ENCODE peak calls at places on chromosomes 4 and X, in five cellular contexts. One of them, this sample, is unnamed. For H3K4me1, the result is how much of the 10 kb centered on the place peaks cover.

GRCh38 chrX:103540145-103540544 is 20.9 kb upstream of the RAB40A start:
- DNase-seq in trophoblast cell: no peak
- DNase-seq in H1: no peak
- DNase-seq in H9: no peak
- DNase-seq in neuronal stem cell: no peak
- DNase-seq in this sample: peak

GRCh38 chr4:120991885-120992284 is 69.4 kb upstream of the PRDM5 start:
- DNase-seq in H9: no peak
- DNase-seq in trophoblast cell: peak
- DNase-seq in H1: no peak
- DNase-seq in neuronal stem cell: no peak
- DNase-seq in this sample: no peak

GRCh38 chrX:103063918-103064434 is at the start of gene BEX1:
- DNase-seq in H1: peak
- DNase-seq in H9: peak
- DNase-seq in trophoblast cell: no peak
- DNase-seq in neuronal stem cell: peak
- DNase-seq in this sample: peak

GRCh38 chr4:40199999-40200880 is 3.4 kb downstream of the RHOH start:
- DNase-seq in H9: no peak
- DNase-seq in neuronal stem cell: no peak
- DNase-seq in H1: no peak
- DNase-seq in trophoblast cell: peak
- DNase-seq in this sample: peak

GRCh38 chr4:140710784-140711622 is 45.2 kb downstream of the TBC1D9 start:
- DNase-seq in neuronal stem cell: no peak
- DNase-seq in H1: no peak
- DNase-seq in trophoblast cell: no peak
- DNase-seq in H9: no peak
- DNase-seq in this sample: no peak

GRCh38 chrX:94435799-94436198 is 761.8 kb downstream of the FAM133A start:
- DNase-seq in neuronal stem cell: no peak
- DNase-seq in H9: no peak
- DNase-seq in trophoblast cell: peak
- DNase-seq in H1: no peak
- DNase-seq in this sample: no peak

GRCh38 chrX:119694601-119695534 is 1.9 kb upstream of the SEPTIN6 start:
- DNase-seq in H1: peak
- DNase-seq in H9: peak
- DNase-seq in trophoblast cell: no peak
- DNase-seq in neuronal stem cell: no peak
- DNase-seq in this sample: peak

GRCh38 chr4:2793578-2793919 is 664 bp downstream of the SH3BP2 start:
- DNase-seq in H9: peak
- DNase-seq in H1: no peak
- DNase-seq in neuronal stem cell: no peak
- DNase-seq in trophoblast cell: peak
- DNase-seq in this sample: peak

GRCh38 chr4:151865327-151865726 is 104.5 kb upstream of the GATB start:
- DNase-seq in H1: no peak
- DNase-seq in neuronal stem cell: no peak
- DNase-seq in trophoblast cell: no peak
- DNase-seq in H9: no peak
- DNase-seq in this sample: no peak

GRCh38 chr4:115113382-115114106 is at the start of gene NDST4:
- DNase-seq in trophoblast cell: no peak
- DNase-seq in H9: no peak
- DNase-seq in neuronal stem cell: peak
- DNase-seq in H1: no peak
- DNase-seq in this sample: peak

GRCh38 chrX:87805829-87806490 is 288.4 kb downstream of the KLHL4 start:
- DNase-seq in H1: no peak
- DNase-seq in trophoblast cell: no peak
- DNase-seq in neuronal stem cell: no peak
- DNase-seq in H9: no peak
- DNase-seq in this sample: peak

GRCh38 chr4:140296871-140297570 is 76.4 kb upstream of the SCOC start:
- DNase-seq in neuronal stem cell: no peak
- DNase-seq in H1: no peak
- DNase-seq in H9: no peak
- DNase-seq in trophoblast cell: no peak
- DNase-seq in this sample: peak

GRCh38 chrX:103791826-103792458 is 15.3 kb downstream of the PLP1 start:
- DNase-seq in neuronal stem cell: no peak
- DNase-seq in H1: no peak
- DNase-seq in H9: no peak
- DNase-seq in trophoblast cell: no peak
- DNase-seq in this sample: no peak

GRCh38 chr4:150525321-150525868 is 56.6 kb upstream of the MAB21L2 start:
- DNase-seq in H9: no peak
- DNase-seq in H1: no peak
- DNase-seq in neuronal stem cell: no peak
- DNase-seq in trophoblast cell: no peak
- DNase-seq in this sample: no peak

GRCh38 chr4:44326716-44327115 is 121.9 kb downstream of the KCTD8 start:
- DNase-seq in neuronal stem cell: no peak
- DNase-seq in H1: no peak
- DNase-seq in trophoblast cell: no peak
- DNase-seq in H9: no peak
- DNase-seq in this sample: no peak

GRCh38 chr4:108336076-108336475 is 167.3 kb upstream of the LEF1 start:
- DNase-seq in H9: no peak
- DNase-seq in neuronal stem cell: no peak
- DNase-seq in trophoblast cell: peak
- DNase-seq in H1: no peak
- DNase-seq in this sample: peak

GRCh38 chr4:108337923-108338322 is 169.2 kb upstream of the LEF1 start:
- DNase-seq in trophoblast cell: no peak
- DNase-seq in neuronal stem cell: no peak
- DNase-seq in H1: no peak
- DNase-seq in H9: no peak
- DNase-seq in this sample: peak

GRCh38 chr4:108331905-108332632 is 163.3 kb upstream of the LEF1 start:
- DNase-seq in H1: no peak
- DNase-seq in trophoblast cell: no peak
- DNase-seq in H9: no peak
- DNase-seq in neuronal stem cell: no peak
- DNase-seq in this sample: peak

GRCh38 chr4:108335081-108335480 is 166.3 kb upstream of the LEF1 start:
- DNase-seq in H1: no peak
- DNase-seq in neuronal stem cell: peak
- DNase-seq in H9: no peak
- DNase-seq in trophoblast cell: no peak
- DNase-seq in this sample: no peak

GRCh38 chr4:108333353-108333920 is 164.7 kb upstream of the LEF1 start:
- DNase-seq in trophoblast cell: no peak
- DNase-seq in H9: no peak
- DNase-seq in H1: no peak
- DNase-seq in neuronal stem cell: no peak
- DNase-seq in this sample: no peak
- H2BK12ac ChIP-seq in trophoblast cell: no peak
- H2BK12ac ChIP-seq in H9: no peak
- H2BK12ac ChIP-seq in H1: no peak
- H2BK12ac ChIP-seq in neuronal stem cell: no peak
- H2BK12ac ChIP-seq in this sample: peak

DNA sequence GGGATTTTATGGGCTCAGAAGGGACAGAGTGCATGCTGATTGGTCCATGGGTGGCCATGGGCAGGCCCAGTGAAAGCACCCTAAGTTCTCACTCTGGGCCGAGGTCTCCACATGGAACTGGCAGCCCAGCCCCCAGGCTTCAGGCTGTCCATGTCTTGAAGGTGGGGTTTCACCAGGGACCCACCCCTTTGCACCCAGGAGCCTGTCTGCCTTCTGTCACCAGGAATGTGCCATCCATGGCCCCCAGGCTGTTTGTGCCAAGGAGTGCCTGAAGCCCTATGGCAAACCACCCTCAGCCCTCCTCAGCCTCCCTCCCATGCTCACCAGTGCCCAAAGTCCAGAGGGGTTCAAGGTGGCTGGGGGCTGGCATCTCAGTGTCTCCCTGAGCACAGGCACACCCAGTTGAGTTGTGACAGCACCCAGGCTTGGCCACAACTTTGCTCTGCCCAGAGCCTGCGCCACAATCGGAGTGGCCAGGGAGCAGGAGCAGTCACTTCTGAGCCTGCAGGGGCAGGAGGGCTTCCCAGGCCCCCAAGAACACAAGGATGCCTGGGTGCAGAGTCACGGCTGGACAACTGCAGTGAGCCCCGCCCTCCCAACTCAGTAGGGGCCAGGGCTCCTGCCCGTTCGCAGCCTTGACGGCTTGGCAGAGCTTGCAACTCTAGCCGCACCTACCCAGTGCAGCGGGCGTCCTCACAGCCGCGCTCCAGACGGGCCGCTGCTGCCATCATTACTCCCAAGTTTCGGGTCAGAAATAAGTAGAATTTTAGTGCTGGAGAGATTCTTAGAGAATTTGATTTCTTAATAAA is 185.3 kb upstream of the NUDT6 start:
- DNase-seq in H9: no peak
- DNase-seq in H1: no peak
- DNase-seq in neuronal stem cell: no peak
- DNase-seq in trophoblast cell: no peak
- DNase-seq in this sample: no peak
- H2AK5ac ChIP-seq in H9: no peak
- H2AK5ac ChIP-seq in H1: no peak
- H2AK5ac ChIP-seq in neuronal stem cell: peak
- H2AK5ac ChIP-seq in trophoblast cell: no peak
- H2AK5ac ChIP-seq in this sample: peak

DNA sequence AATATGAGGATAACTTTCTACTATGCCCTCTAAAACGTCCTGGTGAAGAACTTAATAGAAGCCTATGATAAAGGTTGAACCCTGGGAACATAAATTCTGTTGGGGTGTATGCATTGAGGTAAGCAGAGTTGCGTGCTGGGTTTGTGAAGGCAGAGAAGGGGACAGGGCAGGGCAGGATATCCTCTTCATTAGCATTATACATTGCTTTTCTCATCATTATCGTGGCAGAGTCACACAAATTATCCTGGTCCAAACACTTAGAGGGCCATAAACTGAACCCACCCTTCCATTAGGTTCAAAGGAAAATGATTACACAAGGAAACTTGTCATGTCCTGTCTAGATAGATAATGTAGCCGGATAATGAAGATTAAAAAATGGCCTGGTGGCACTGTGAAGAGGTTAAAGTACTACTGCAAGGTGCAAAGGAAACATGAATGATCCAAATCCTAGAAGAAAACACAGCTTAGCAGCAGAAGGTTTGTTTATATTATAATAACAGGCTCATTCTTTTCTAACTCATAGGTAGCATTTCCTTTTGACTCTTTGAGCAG is 189.1 kb downstream of the SPCS3 start:
- DNase-seq in neuronal stem cell: no peak
- DNase-seq in H1: no peak
- DNase-seq in trophoblast cell: no peak
- DNase-seq in H9: no peak
- DNase-seq in this sample: no peak
- H3K4me1 ChIP-seq in neuronal stem cell: under half
- H3K4me1 ChIP-seq in H1: under half
- H3K4me1 ChIP-seq in trophoblast cell: under half
- H3K4me1 ChIP-seq in H9: under half
- H3K4me1 ChIP-seq in this sample: under half

GRCh38 chr4:180832086-180832485 is 1411.1 kb upstream of the TENM3 start:
- DNase-seq in neuronal stem cell: no peak
- DNase-seq in H9: no peak
- DNase-seq in H1: no peak
- DNase-seq in trophoblast cell: no peak
- DNase-seq in this sample: peak

GRCh38 chr4:180827610-180828009 is 1415.6 kb upstream of the TENM3 start:
- DNase-seq in neuronal stem cell: no peak
- DNase-seq in H1: no peak
- DNase-seq in trophoblast cell: no peak
- DNase-seq in H9: peak
- DNase-seq in this sample: peak

GRCh38 chr4:180823116-180823515 is 1420.1 kb upstream of the TENM3 start:
- DNase-seq in H9: no peak
- DNase-seq in trophoblast cell: no peak
- DNase-seq in neuronal stem cell: no peak
- DNase-seq in H1: no peak
- DNase-seq in this sample: no peak

GRCh38 chr4:180828455-180829018 is 1414.7 kb upstream of the TENM3 start:
- DNase-seq in H9: no peak
- DNase-seq in trophoblast cell: peak
- DNase-seq in H1: no peak
- DNase-seq in neuronal stem cell: peak
- DNase-seq in this sample: peak

GRCh38 chr4:180827193-180827592 is 1416.0 kb upstream of the TENM3 start:
- DNase-seq in H9: no peak
- DNase-seq in H1: no peak
- DNase-seq in neuronal stem cell: no peak
- DNase-seq in trophoblast cell: no peak
- DNase-seq in this sample: peak
- H2BK12ac ChIP-seq in H9: no peak
- H2BK12ac ChIP-seq in H1: no peak
- H2BK12ac ChIP-seq in neuronal stem cell: no peak
- H2BK12ac ChIP-seq in trophoblast cell: no peak
- H2BK12ac ChIP-seq in this sample: no peak

This sample was measured in mesenchymal stem cell.